ENCODE peak calls at places on chromosomes 5 and 9, in six cellular contexts. W, G, I, Q, P and J are unnamed samples.

GRCh38 chr5:6684075-6684474 is 29.2 kb upstream of the TENT4A start:
- DNase-seq in W (no peak), G (no peak), I (no peak), Q (no peak), P (no peak), J (no peak)

GRCh38 chr9:115006660-115007059 is 76.3 kb upstream of the TNFSF8 start:
- DNase-seq in W (no peak), G (peak), I (no peak), Q (no peak), P (no peak), J (no peak)

GRCh38 chr9:70683841-70684240 is 269.4 kb upstream of the KLF9 start:
- DNase-seq in W (no peak), G (no peak), I (no peak), Q (no peak), P (no peak), J (no peak)

GRCh38 chr9:71250626-71251025 is 129.2 kb upstream of the TRPM3 start:
- DNase-seq in W (no peak), G (no peak), I (no peak), Q (no peak), P (no peak), J (no peak)

GRCh38 chr9:4463824-4464223 is 26.4 kb upstream of the SLC1A1 start:
- DNase-seq in W (no peak), G (no peak), I (no peak), Q (no peak), P (no peak), J (no peak)

GRCh38 chr9:114308361-114308950 is 14.4 kb upstream of the ORM1 start:
- DNase-seq in W (peak), G (no peak), I (no peak), Q (peak), P (no peak), J (no peak)

GRCh38 chr5:72244862-72245371 is 75.1 kb downstream of the MRPS27 start:
- DNase-seq in W (no peak), G (peak), I (no peak), Q (no peak), P (peak), J (no peak)

GRCh38 chr5:157108961-157109360 is at the start of gene HAVCR2:
- DNase-seq in W (no peak), G (peak), I (peak), Q (peak), P (no peak), J (no peak)

GRCh38 chr9:126671381-126671831 is 57.7 kb downstream of the LMX1B start:
- DNase-seq in W (no peak), G (no peak), I (no peak), Q (no peak), P (no peak), J (no peak)

DNA sequence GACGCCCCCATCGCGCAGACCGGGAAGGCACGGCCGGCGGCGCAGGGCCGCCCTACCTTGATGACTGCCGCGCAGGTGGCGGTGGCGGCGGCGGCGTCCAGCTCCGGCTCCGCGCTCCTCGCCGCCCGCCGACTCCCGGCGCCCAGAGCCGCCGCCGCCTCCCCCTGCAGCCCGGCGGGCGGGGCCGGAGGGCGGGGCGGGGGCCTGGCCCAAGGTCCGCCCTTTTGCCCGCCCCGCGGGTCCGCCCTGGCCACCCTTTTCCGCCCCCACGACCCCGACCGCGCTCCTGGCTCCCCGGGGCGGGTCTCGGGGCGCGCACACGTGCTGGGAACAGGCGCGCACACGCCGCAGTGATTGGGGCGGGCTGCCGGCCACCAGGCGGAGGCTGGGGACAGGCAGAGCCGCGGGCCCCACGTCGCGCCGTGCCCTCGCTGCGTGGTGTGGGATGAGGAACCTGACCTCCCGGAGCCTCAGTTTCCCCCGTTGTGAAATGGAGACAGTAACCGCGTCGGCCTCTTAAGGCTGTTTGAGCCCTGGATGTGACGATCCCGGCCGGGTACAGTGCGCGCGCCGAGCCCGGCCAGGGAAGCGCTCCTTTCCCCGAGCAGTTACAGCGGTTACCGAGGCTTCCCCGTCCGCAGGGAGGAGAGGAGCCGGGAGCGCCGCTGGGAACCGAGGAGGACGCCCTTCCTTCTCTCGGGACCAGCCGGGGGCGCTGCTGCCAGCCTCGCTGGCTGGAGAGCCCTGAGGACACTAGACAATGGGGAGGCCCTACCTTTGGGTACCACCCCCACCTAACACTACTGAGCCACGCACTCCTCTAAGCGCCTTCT is at the start of gene CORO2A:
- DNase-seq in W (peak), G (peak), I (peak), Q (peak), P (peak), J (peak)
- TF ChIP-seq POLR2A in W (peak), G (peak), I (no peak), Q (no peak), P (peak), J (no peak)

GRCh38 chr5:174724484-174725260 is at the start of gene MSX2:
- DNase-seq in W (peak), G (peak), I (no peak), Q (peak), P (no peak), J (no peak)
- TF ChIP-seq POLR2A in W (peak), G (peak), I (no peak), Q (no peak), P (no peak), J (no peak)

GRCh38 chr5:112237456-112237855 is 181.6 kb downstream of the EPB41L4A start:
- DNase-seq in W (no peak), G (no peak), I (no peak), Q (no peak), P (no peak), J (no peak)
- TF ChIP-seq POLR2A in W (no peak), G (no peak), I (no peak), Q (no peak), P (no peak), J (no peak)

DNA sequence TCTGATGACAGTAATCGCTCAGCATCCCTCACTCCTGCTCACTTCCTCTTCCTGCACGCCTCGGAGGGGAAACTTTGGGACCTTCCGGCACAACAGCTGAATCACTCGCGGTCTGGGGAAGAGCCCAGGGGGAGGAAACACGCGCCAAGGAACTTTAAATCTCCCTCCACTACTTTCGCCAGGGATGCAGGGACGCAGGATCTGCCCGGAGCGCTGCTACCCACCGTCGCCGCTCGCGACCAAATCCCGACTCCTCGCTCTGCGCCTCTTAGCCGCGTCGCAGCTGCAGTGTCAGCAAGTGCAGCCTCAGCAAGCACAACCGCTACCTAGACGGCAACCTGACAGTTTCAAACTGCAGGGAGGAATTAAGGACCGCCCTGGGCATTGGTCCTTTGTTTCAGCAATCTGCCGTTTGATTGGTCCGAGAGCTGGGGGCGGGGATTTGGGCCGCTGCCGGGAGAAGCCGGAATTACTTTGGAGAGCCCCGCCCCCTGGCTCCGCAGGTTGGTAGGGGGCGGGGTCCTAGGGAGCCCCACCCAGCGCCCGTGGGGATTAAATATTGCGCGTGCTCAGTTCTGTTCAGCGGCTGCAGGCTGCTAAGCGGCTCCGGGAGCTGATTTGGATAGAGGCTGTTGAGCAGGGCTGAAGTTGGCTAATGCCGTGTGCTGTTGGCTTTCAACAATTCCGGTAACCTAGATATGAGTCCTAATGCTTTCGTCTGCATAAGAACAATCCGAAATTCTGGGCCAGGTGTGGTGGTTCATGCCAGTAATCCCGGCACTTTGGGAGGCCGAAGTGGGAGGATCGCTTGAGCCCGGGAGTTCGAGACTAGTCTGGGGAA is at the start of gene POC5:
- DNase-seq in W (peak), G (peak), I (peak), Q (peak), P (peak), J (peak)
- TF ChIP-seq POLR2A in W (peak), G (peak), I (peak), Q (no peak), P (peak), J (peak)

GRCh38 chr5:55160493-55161209 is 680 bp downstream of the GPX8 start:
- DNase-seq in W (peak), G (peak), I (no peak), Q (peak), P (peak), J (no peak)
- TF ChIP-seq POLR2A in W (no peak), G (peak), I (no peak), Q (no peak), P (no peak), J (no peak)